ENCODE peak calls at places on chromosomes 3 and 15, in ten cellular contexts. E is psoas muscle; T is kidney; C is right atrium auricular region; S is CD4-positive, CD25-positive, alpha-beta regulatory T cell; I is H9; Y is spleen; N is gastrocnemius medialis; A is heart right ventricle; J is CD8-positive, alpha-beta memory T cell. K is an unnamed sample.

GRCh38 chr15:68542771-68543544 is 35.8 kb upstream of the CORO2B start:
- DNase-seq in A (no peak), T (no peak), Y (no peak), C (peak; percentile 89), S (no peak), I (no peak), J (no peak), E (no peak), N (peak; percentile 24), K (peak; percentile 59)

GRCh38 chr15:78944669-78945407 is at the start of gene CTSH:
- DNase-seq in S (peak; percentile 60), C (no peak), T (peak; percentile 95), I (peak; percentile 92), N (peak; percentile 37), E (peak; percentile 78), Y (peak; percentile 96), A (peak; percentile 87), J (peak; percentile 82), K (peak; percentile 94)

GRCh38 chr3:76826915-76827314 is 213.0 kb upstream of the ROBO2 start:
- DNase-seq in Y (no peak), C (no peak), J (no peak), N (no peak), T (no peak), I (no peak), A (no peak), E (no peak), S (no peak), K (no peak)

GRCh38 chr3:77370413-77370812 is 330.5 kb downstream of the ROBO2 start:
- DNase-seq in Y (no peak), J (no peak), N (no peak), I (no peak), E (no peak), A (peak; percentile 12), S (no peak), C (no peak), T (no peak), K (peak; percentile 54)

GRCh38 chr3:11510001-11510760 is 133.5 kb downstream of the VGLL4 start:
- DNase-seq in C (no peak), S (no peak), I (no peak), J (no peak), E (no peak), N (peak; percentile 78), Y (no peak), T (no peak), A (no peak), K (no peak)

GRCh38 chr3:84066920-84067319 is 891.9 kb upstream of the CADM2 start:
- DNase-seq in N (no peak), I (peak; percentile 72), E (no peak), T (no peak), A (no peak), J (no peak), S (no peak), Y (no peak), C (no peak), K (no peak)

GRCh38 chr15:87345955-87346354 is 910.6 kb downstream of the NTRK3 start:
- DNase-seq in J (no peak), Y (no peak), S (no peak), I (no peak), A (no peak), C (no peak), T (no peak), N (no peak), E (no peak), K (no peak)

GRCh38 chr3:195559723-195560409 is 16.7 kb upstream of the PPP1R2 start:
- DNase-seq in S (no peak), T (no peak), E (peak; percentile 58), J (no peak), I (no peak), A (no peak), C (no peak), Y (no peak), N (peak; percentile 90), K (no peak)

GRCh38 chr15:35320158-35320780 is 225.7 kb downstream of the DPH6 start:
- DNase-seq in T (no peak), S (no peak), J (no peak), I (no peak), E (no peak), N (no peak), Y (no peak), C (no peak), A (no peak), K (no peak)

GRCh38 chr3:125961289-125961589 is 7.7 kb upstream of the ROPN1B start:
- DNase-seq in I (no peak), T (no peak), C (no peak), Y (no peak), A (no peak), S (no peak), E (no peak), J (no peak), N (no peak), K (no peak)

GRCh38 chr3:137065381-137065780 is 107.6 kb downstream of the IL20RB start:
- DNase-seq in J (no peak), C (no peak), A (no peak), N (no peak), T (no peak), S (no peak), I (peak; percentile 46), E (no peak), Y (no peak), K (no peak)

GRCh38 chr3:150359381-150359780 is 48.7 kb upstream of the TSC22D2 start:
- DNase-seq in A (no peak), T (no peak), Y (no peak), S (no peak), N (no peak), J (no peak), C (no peak), I (no peak), E (no peak), K (no peak)
- H3K4me1 ChIP-seq in A (peaks cover 6% of the 10 kb centered on the region), T (no peaks in the 10 kb centered on the region), Y (no peaks in the 10 kb centered on the region), S (no peaks in the 10 kb centered on the region), N (no peaks in the 10 kb centered on the region), J (no peaks in the 10 kb centered on the region), C (no peaks in the 10 kb centered on the region), I (peaks cover 2% of the 10 kb centered on the region), E (no peaks in the 10 kb centered on the region), K (no peaks in the 10 kb centered on the region)

DNA sequence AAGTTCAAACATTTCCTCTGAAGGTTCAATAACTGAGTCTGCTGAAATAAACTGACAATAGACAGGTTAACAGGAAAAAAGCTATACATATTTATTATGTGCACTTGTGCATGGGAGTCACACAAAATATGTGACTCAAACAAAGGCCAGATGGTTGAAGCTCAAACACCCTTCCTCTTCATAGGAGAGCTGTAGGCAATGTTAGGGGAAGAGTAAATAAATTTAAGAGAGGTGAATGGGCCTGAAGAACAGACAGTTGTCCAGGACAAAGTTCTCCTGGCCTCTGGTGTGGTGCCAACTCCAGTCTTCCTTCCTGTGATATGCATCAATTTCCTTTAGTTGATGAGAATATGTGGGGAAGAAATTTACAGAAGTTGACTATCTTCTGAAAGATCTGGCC is 96.2 kb upstream of the IGSF10 start:
- DNase-seq in J (no peak), C (no peak), S (no peak), E (no peak), N (no peak), I (no peak), Y (no peak), T (no peak), A (no peak), K (no peak)
- H3K27ac ChIP-seq in J (no peak overlapping the region), C (no peak overlapping the region), S (no peak overlapping the region), E (no peak overlapping the region), N (no peak overlapping the region), I (no peak overlapping the region), Y (no peak overlapping the region), T (no peak overlapping the region), A (no peak overlapping the region), K (no peak overlapping the region)

GRCh38 chr3:123346726-123347125 is 102.2 kb downstream of the ADCY5 start:
- DNase-seq in J (no peak), I (no peak), E (no peak), T (no peak), Y (peak; percentile 29), A (peak; percentile 58), S (no peak), N (no peak), C (no peak), K (peak; percentile 83)

GRCh38 chr3:123344175-123344908 is 104.5 kb downstream of the ADCY5 start:
- DNase-seq in J (no peak), Y (peak; percentile 9), C (no peak), N (no peak), I (peak; percentile 53), S (no peak), E (no peak), T (no peak), A (no peak), K (no peak)

GRCh38 chr3:123344941-123345594 is 103.8 kb downstream of the ADCY5 start:
- DNase-seq in I (no peak), Y (peak; percentile 44), N (no peak), C (no peak), T (peak; percentile 27), A (no peak), S (no peak), E (no peak), J (no peak), K (no peak)

GRCh38 chr3:123347205-123347604 is 101.7 kb downstream of the ADCY5 start:
- DNase-seq in C (no peak), S (no peak), Y (peak; percentile 42), N (no peak), E (no peak), J (no peak), A (peak; percentile 61), T (no peak), I (no peak), K (peak; percentile 82)

DNA sequence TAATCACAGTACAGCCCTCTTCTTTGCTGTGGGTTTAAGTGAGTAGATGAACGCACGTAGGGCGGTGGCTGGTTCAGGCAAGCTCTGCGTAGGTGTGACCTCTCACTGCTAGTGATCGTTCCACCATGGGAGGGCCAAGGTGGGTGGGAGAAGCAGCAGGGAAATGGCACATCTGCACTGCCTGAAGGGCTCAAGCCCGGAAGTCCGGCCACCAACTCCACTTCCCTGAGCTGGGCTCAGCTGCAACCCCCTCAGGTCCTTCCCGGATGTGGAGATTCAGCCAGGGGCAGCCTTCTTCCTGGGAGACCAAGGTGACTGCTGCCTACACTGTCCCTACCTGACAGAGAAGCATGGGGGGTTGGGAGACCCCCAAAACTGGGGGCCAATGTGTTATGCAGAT is 102.8 kb downstream of the ADCY5 start:
- DNase-seq in S (no peak), N (no peak), E (no peak), Y (peak; percentile 61), J (no peak), C (no peak), A (no peak), I (no peak), T (no peak), K (no peak)
- H3K4me1 ChIP-seq in S (no peaks in the 10 kb centered on the region), N (no peaks in the 10 kb centered on the region), E (no peaks in the 10 kb centered on the region), Y (no peaks in the 10 kb centered on the region), J (no peaks in the 10 kb centered on the region), C (peaks cover 90% of the 10 kb centered on the region), A (peaks cover 96% of the 10 kb centered on the region), I (no peaks in the 10 kb centered on the region), T (no peaks in the 10 kb centered on the region), K (peaks cover 20% of the 10 kb centered on the region)

GRCh38 chr3:134901461-134901860 is 106.4 kb downstream of the EPHB1 start:
- DNase-seq in I (peak; percentile 45), N (no peak), Y (peak; percentile 41), T (no peak), C (no peak), A (no peak), J (no peak), S (no peak), E (no peak), K (no peak)
- H3K27ac ChIP-seq in I (no peak overlapping the region), N (no peak overlapping the region), Y (no peak overlapping the region), T (no peak overlapping the region), C (no peak overlapping the region), A (no peak overlapping the region), J (no peak overlapping the region), S (no peak overlapping the region), E (no peak overlapping the region), K (no peak overlapping the region)

GRCh38 chr3:129276385-129276784 is 2.3 kb upstream of the HMCES start:
- DNase-seq in J (no peak), Y (peak; percentile 83), N (no peak), C (no peak), I (no peak), A (no peak), E (no peak), T (no peak), S (no peak), K (no peak)
- H3K4me1 ChIP-seq in J (peaks cover 6% of the 10 kb centered on the region), Y (peaks cover 37% of the 10 kb centered on the region), N (peaks cover 17% of the 10 kb centered on the region), C (peaks cover 25% of the 10 kb centered on the region), I (peaks cover 4% of the 10 kb centered on the region), A (peaks cover 29% of the 10 kb centered on the region), E (peaks cover 18% of the 10 kb centered on the region), T (peaks cover 6% of the 10 kb centered on the region), S (peaks cover 22% of the 10 kb centered on the region), K (peaks cover 3% of the 10 kb centered on the region)

K was measured in right cardiac atrium.